ENCODE peak calls at places on chromosomes 7 and 10, in six cellular contexts. H is kidney tubule cell; A is naive thymus-derived CD8-positive, alpha-beta T cell; B is PC-9; J is T-helper 1 cell; I is EH. Z is an unnamed sample.
A peak's percentile ranks its signal among the peaks of the same experiment; 100 is the strongest.

GRCh38 chr10:84306751-84307384 is 21.5 kb upstream of the CCSER2 start:
- DNase-seq in H (no peak), I (no peak), J (no peak), B (no peak), A (no peak), Z (no peak)

GRCh38 chr7:17234398-17235021 is 63.9 kb upstream of the AHR start:
- DNase-seq in A (peak; percentile 55), J (peak; percentile 56), B (peak; percentile 97), H (peak; percentile 95), I (peak; percentile 95), Z (no peak)

GRCh38 chr7:23468721-23469149 is 1.6 kb downstream of the IGF2BP3 start:
- DNase-seq in A (no peak), B (no peak), I (no peak), H (no peak), J (no peak), Z (no peak)

GRCh38 chr10:27742926-27743735 is 2.5 kb downstream of the MKX start:
- DNase-seq in J (no peak), H (peak; percentile 29), A (no peak), I (peak; percentile 47), B (no peak), Z (no peak)

GRCh38 chr7:24052572-24053223 is 231.3 kb upstream of the NPY start:
- DNase-seq in H (peak; percentile 32), J (no peak), I (peak; percentile 93), B (peak; percentile 99), A (no peak), Z (no peak)

GRCh38 chr7:28017372-28017771 is 163.2 kb downstream of the JAZF1 start:
- DNase-seq in H (peak; percentile 78), B (no peak), I (peak; percentile 66), J (no peak), A (no peak), Z (no peak)

GRCh38 chr7:28681693-28682092 is 269.4 kb downstream of the CREB5 start:
- DNase-seq in A (no peak), I (no peak), J (no peak), B (no peak), H (no peak), Z (no peak)

GRCh38 chr7:149729983-149730801 is 43.2 kb downstream of the ZNF467 start:
- DNase-seq in H (no peak), J (no peak), I (no peak), A (no peak), B (peak; percentile 10), Z (no peak)